ENCODE peak calls at places on chromosome 14, in nine cellular contexts. W is activated CD8-positive, alpha-beta T cell treated with anti-CD3 and anti-CD28 coated beads, Interleukin-2, amount 10 ng/mL, durations not matched to agents 7 days and 5 days; K is neuronal stem cell; E is stimulated activated CD4-positive, alpha-beta T cell treated with anti-CD3 and anti-CD28 coated beads, TNF-alpha, amount 100 ng/mL, for 48 hours; U is K562; D is NT2/D1; I is ovary; X is T47D; R is activated T-helper 1 cell treated with Interleukin-2 at 50 U/mL for 16 hours. L is an unnamed sample.

GRCh38 chr14:64550539-64551333 is 975 bp downstream of the PPP1R36 start:
- DNase-seq in W (no peak), K (no peak), E (no peak), U (no peak), D (no peak), I (no peak), X (no peak), R (no peak), L (no peak)

GRCh38 chr14:71692496-71692895 is 239.7 kb upstream of the RGS6 start:
- DNase-seq in W (no peak), K (no peak), E (no peak), U (no peak), D (no peak), I (no peak), X (no peak), R (no peak), L (no peak)

GRCh38 chr14:105326891-105327694 is 12.5 kb downstream of the PACS2 start:
- DNase-seq in W (no peak), K (no peak), E (no peak), U (no peak), D (no peak), I (no peak), X (no peak), R (no peak), L (no peak)

GRCh38 chr14:20002319-20002718 is 356 bp downstream of the OR4Q2 start:
- DNase-seq in W (no peak), K (no peak), E (no peak), U (no peak), D (no peak), I (no peak), X (no peak), R (no peak), L (no peak)

GRCh38 chr14:74528886-74529285 is 35.3 kb downstream of the ISCA2 start:
- DNase-seq in W (no peak), K (no peak), E (no peak), U (no peak), D (no peak), I (no peak), X (no peak), R (no peak), L (no peak)

GRCh38 chr14:32049361-32050103 is 27.6 kb upstream of the ARHGAP5 start:
- DNase-seq in W (no peak), K (no peak), E (no peak), U (no peak), D (no peak), I (no peak), X (no peak), R (no peak), L (no peak)

GRCh38 chr14:28635387-28635786 is 131.2 kb upstream of the FOXG1 start:
- DNase-seq in W (peak), K (peak), E (no peak), U (peak), D (peak), I (no peak), X (peak), R (no peak), L (peak)

GRCh38 chr14:29521526-29522137 is 406.0 kb downstream of the PRKD1 start:
- DNase-seq in W (peak), K (peak), E (no peak), U (no peak), D (peak), I (no peak), X (no peak), R (no peak), L (peak)

GRCh38 chr14:72517736-72518135 is 376.2 kb downstream of the DPF3 start:
- DNase-seq in W (no peak), K (no peak), E (no peak), U (no peak), D (no peak), I (no peak), X (no peak), R (no peak), L (no peak)

GRCh38 chr14:71758198-71758955 is 173.9 kb upstream of the RGS6 start:
- DNase-seq in W (no peak), K (no peak), E (no peak), U (no peak), D (no peak), I (no peak), X (no peak), R (no peak), L (no peak)

GRCh38 chr14:51410846-51411245 is 170.8 kb downstream of the TMX1 start:
- DNase-seq in W (no peak), K (no peak), E (no peak), U (no peak), D (no peak), I (no peak), X (no peak), R (no peak), L (no peak)